ENCODE peak calls at places on chromosomes 12 and 14, in six cellular contexts. I is A549, K is HEK293T, Z is ELF-1, M is left lung, C is RWPE1. R is an unnamed sample.

GRCh38 chr12:73892181-73892580 is 645.5 kb upstream of the ATXN7L3B start:
- DNase-seq in K (no peak), Z (no peak), M (no peak), I (no peak), C (no peak), R (no peak)

GRCh38 chr12:127230843-127231260 is 1036.1 kb upstream of the TMEM132C start:
- DNase-seq in M (no peak), Z (no peak), K (no peak), C (peak), I (no peak), R (peak)

GRCh38 chr12:75635606-75636444 is 124.4 kb upstream of the KRR1 start:
- DNase-seq in M (no peak), I (peak), C (no peak), Z (no peak), K (peak), R (peak)

GRCh38 chr14:22530101-22530500 is 58.9 kb downstream of the DAD1 start:
- DNase-seq in Z (no peak), M (no peak), C (no peak), K (no peak), I (no peak), R (no peak)

GRCh38 chr14:73680821-73681220 is 33.4 kb downstream of the PNMA1 start:
- DNase-seq in C (no peak), M (no peak), K (no peak), Z (no peak), I (no peak), R (no peak)

GRCh38 chr14:33455998-33456397 is 494.9 kb downstream of the EGLN3 start:
- DNase-seq in I (no peak), K (no peak), M (no peak), C (no peak), Z (no peak), R (no peak)

GRCh38 chr12:17151917-17152316 is 546.0 kb upstream of the LMO3 start:
- DNase-seq in M (no peak), C (no peak), I (no peak), Z (no peak), K (no peak), R (no peak)

GRCh38 chr12:123907726-123908476 is 64.7 kb downstream of the CCDC92 start:
- DNase-seq in M (no peak), I (no peak), Z (peak), K (no peak), C (no peak), R (no peak)

GRCh38 chr12:42902001-42902400 is 312.5 kb upstream of the PRICKLE1 start:
- DNase-seq in M (no peak), I (no peak), Z (peak), C (no peak), K (no peak), R (no peak)

GRCh38 chr14:34199585-34199984 is 248.7 kb upstream of the EGLN3 start:
- DNase-seq in C (no peak), K (no peak), I (no peak), M (no peak), Z (no peak), R (no peak)

GRCh38 chr14:92565040-92565717 is 51.6 kb downstream of the RIN3 start:
- DNase-seq in I (no peak), K (no peak), C (no peak), Z (no peak), M (no peak), R (no peak)

GRCh38 chr14:54529811-54530210 is 20.1 kb downstream of the CGRRF1 start:
- DNase-seq in I (no peak), M (no peak), K (no peak), C (no peak), Z (no peak), R (no peak)

GRCh38 chr12:51818567-51819300 is 29.8 kb downstream of the FIGNL2 start:
- DNase-seq in I (no peak), M (peak), K (no peak), C (no peak), Z (no peak), R (no peak)

GRCh38 chr14:103016071-103016470 is 41.3 kb downstream of the CDC42BPB start:
- DNase-seq in M (no peak), C (no peak), Z (no peak), I (no peak), K (no peak), R (no peak)

GRCh38 chr12:6828671-6829531 is 694 bp downstream of the P3H3 start:
- DNase-seq in Z (peak), M (peak), I (no peak), K (peak), C (no peak), R (no peak)

GRCh38 chr12:90959538-90960139 is 4.7 kb upstream of the CCER1 start:
- DNase-seq in M (no peak), C (peak), I (peak), Z (no peak), K (peak), R (no peak)

GRCh38 chr12:123559468-123559867 is 24.9 kb upstream of the TMED2 start:
- DNase-seq in M (peak), I (no peak), C (no peak), K (no peak), Z (no peak), R (no peak)

GRCh38 chr14:21205026-21205677 is 49.3 kb upstream of the OR5AU1 start:
- DNase-seq in M (no peak), Z (no peak), K (no peak), I (no peak), C (no peak), R (no peak)

GRCh38 chr12:4809013-4809448 is 88.8 kb downstream of the GALNT8 start:
- DNase-seq in C (no peak), Z (no peak), K (peak), M (no peak), I (no peak), R (no peak)

GRCh38 chr14:104094709-104095425 is 9.4 kb downstream of the ASPG start:
- DNase-seq in Z (peak), M (no peak), I (peak), C (peak), K (peak), R (no peak)

GRCh38 chr12:2360630-2361170 is 307.9 kb downstream of the CACNA1C start:
- DNase-seq in K (peak), Z (no peak), I (peak), M (no peak), C (no peak), R (no peak)

GRCh38 chr12:98909749-98910148 is 264.7 kb downstream of the APAF1 start:
- DNase-seq in Z (peak), M (no peak), I (no peak), C (no peak), K (no peak), R (no peak)

GRCh38 chr12:85765443-85765842 is 70.8 kb downstream of the RASSF9 start:
- DNase-seq in M (no peak), K (no peak), C (no peak), I (peak), Z (no peak), R (no peak)

GRCh38 chr14:84750763-84751554 is 779.0 kb upstream of the FLRT2 start:
- DNase-seq in K (no peak), I (no peak), M (no peak), Z (peak), C (no peak), R (no peak)

GRCh38 chr14:84806627-84807026 is 723.3 kb upstream of the FLRT2 start:
- DNase-seq in Z (no peak), K (no peak), I (no peak), C (peak), M (no peak), R (no peak)

GRCh38 chr12:81668475-81668874 is 90.7 kb downstream of the PPFIA2 start:
- DNase-seq in K (no peak), Z (no peak), C (peak), M (no peak), I (no peak), R (peak)

GRCh38 chr12:59075968-59076367 is 155.7 kb upstream of the LRIG3 start:
- DNase-seq in Z (no peak), M (no peak), C (no peak), I (no peak), K (no peak), R (no peak)

GRCh38 chr12:39685854-39686608 is 66.4 kb upstream of the ABCD2 start:
- DNase-seq in C (no peak), Z (no peak), M (no peak), I (no peak), K (no peak), R (no peak)

GRCh38 chr12:57093412-57094193 is 4.7 kb downstream of the NAB2 start:
- DNase-seq in I (peak), C (peak), K (peak), M (peak), Z (peak), R (peak)

GRCh38 chr12:123483602-123484273 is 25.8 kb downstream of the SNRNP35 start:
- DNase-seq in M (no peak), C (no peak), Z (no peak), I (no peak), K (no peak), R (no peak)

GRCh38 chr14:71165121-71165574 is 257.9 kb downstream of the PCNX1 start:
- DNase-seq in M (no peak), C (no peak), K (no peak), I (no peak), Z (peak), R (no peak)

GRCh38 chr14:93064411-93065271 is 51.1 kb downstream of the ITPK1 start:
- DNase-seq in M (no peak), I (no peak), Z (no peak), C (no peak), K (no peak), R (no peak)

GRCh38 chr12:65237153-65237552 is 41.3 kb upstream of the MSRB3 start:
- DNase-seq in Z (no peak), C (no peak), I (no peak), K (no peak), M (no peak), R (no peak)

GRCh38 chr14:104138098-104138890 is at the start of gene KIF26A:
- DNase-seq in Z (peak), K (peak), I (peak), C (peak), M (peak), R (no peak)

GRCh38 chr14:101103321-101103901 is 199.9 kb upstream of the RTL1 start:
- DNase-seq in Z (peak), M (no peak), K (peak), I (no peak), C (no peak), R (no peak)

GRCh38 chr12:132523576-132524331 is 33.8 kb downstream of the FBRSL1 start:
- DNase-seq in C (peak), M (peak), Z (peak), K (peak), I (peak), R (no peak)

GRCh38 chr12:82174936-82175335 is 183.3 kb downstream of the CCDC59 start:
- DNase-seq in C (no peak), K (peak), M (no peak), Z (no peak), I (no peak), R (no peak)

GRCh38 chr14:95361373-95362179 is 41.9 kb upstream of the CLMN start:
- DNase-seq in Z (peak), C (no peak), I (peak), K (peak), M (peak), R (no peak)

GRCh38 chr12:107543841-107544240 is 141.8 kb upstream of the PWP1 start:
- DNase-seq in C (no peak), M (no peak), I (no peak), Z (no peak), K (no peak), R (no peak)